ENCODE peak calls at places on chromosomes 2 and 18, in five cellular contexts. G is erythroblast, B is GM12865, F is astrocyte of the spinal cord, L is T-helper 1 cell. Y is an unnamed sample.

GRCh38 chr2:204505946-204506345 is 39.3 kb upstream of the PARD3B start:
- DNase-seq in G (no peak), B (no peak), F (peak), L (no peak), Y (peak)

GRCh38 chr2:226796840-226797288 is 2.8 kb downstream of the IRS1 start:
- DNase-seq in G (no peak), B (no peak), F (peak), L (no peak), Y (peak)

GRCh38 chr2:232863996-232864395 is 6.1 kb upstream of the SNORC start:
- DNase-seq in G (no peak), B (no peak), F (no peak), L (no peak), Y (no peak)

GRCh38 chr18:9419956-9420631 is 55.2 kb upstream of the RALBP1 start:
- DNase-seq in G (no peak), B (no peak), F (peak), L (no peak), Y (peak)

GRCh38 chr2:112151275-112151674 is 13.1 kb downstream of the FBLN7 start:
- DNase-seq in G (no peak), B (no peak), F (no peak), L (no peak), Y (no peak)

GRCh38 chr18:45637546-45638327 is 22.5 kb downstream of the SLC14A2 start:
- DNase-seq in G (no peak), B (no peak), F (no peak), L (no peak), Y (no peak)

GRCh38 chr2:213085538-213085937 is 65.9 kb downstream of the IKZF2 start:
- DNase-seq in G (no peak), B (no peak), F (no peak), L (no peak), Y (no peak)

GRCh38 chr18:49212819-49213218 is 247.6 kb downstream of the DYM start:
- DNase-seq in G (no peak), B (no peak), F (peak), L (no peak), Y (peak)

GRCh38 chr2:66447676-66448075 is 12.8 kb downstream of the MEIS1 start:
- DNase-seq in G (no peak), B (no peak), F (peak), L (no peak), Y (no peak)

GRCh38 chr2:33437297-33437696 is 39.2 kb upstream of the RASGRP3 start:
- DNase-seq in G (no peak), B (no peak), F (peak), L (no peak), Y (peak)

GRCh38 chr2:69171070-69171811 is 158.3 kb downstream of the ANTXR1 start:
- DNase-seq in G (no peak), B (no peak), F (no peak), L (no peak), Y (no peak)

GRCh38 chr2:82182270-82182669 is 1877.7 kb upstream of the LRRTM1 start:
- DNase-seq in G (no peak), B (no peak), F (no peak), L (no peak), Y (peak)

GRCh38 chr2:179596018-179596417 is 265.4 kb downstream of the ZNF385B start:
- DNase-seq in G (no peak), B (no peak), F (peak), L (no peak), Y (peak)

GRCh38 chr2:240961878-240962277 is 36.5 kb upstream of the SNED1 start:
- DNase-seq in G (no peak), B (no peak), F (no peak), L (no peak), Y (no peak)

GRCh38 chr2:101770672-101771071 is 73.2 kb downstream of the MAP4K4 start:
- DNase-seq in G (peak), B (peak), F (no peak), L (no peak), Y (peak)

GRCh38 chr18:74066018-74066417 is 81.6 kb downstream of the FBXO15 start:
- DNase-seq in G (no peak), B (no peak), F (no peak), L (no peak), Y (no peak)

GRCh38 chr2:168160897-168161296 is 86.5 kb downstream of the STK39 start:
- DNase-seq in G (peak), B (peak), F (no peak), L (no peak), Y (peak)

GRCh38 chr2:82511894-82512293 is 1947.2 kb downstream of the SUCLG1 start:
- DNase-seq in G (no peak), B (no peak), F (no peak), L (no peak), Y (peak)

GRCh38 chr2:241777167-241777685 is 604 bp downstream of the GAL3ST2 start:
- DNase-seq in G (no peak), B (no peak), F (no peak), L (no peak), Y (no peak)

GRCh38 chr2:187003038-187003543 is 154.1 kb upstream of the ZSWIM2 start:
- DNase-seq in G (no peak), B (no peak), F (no peak), L (no peak), Y (no peak)

GRCh38 chr18:26710460-26711096 is 154.9 kb downstream of the AQP4 start:
- DNase-seq in G (no peak), B (peak), F (no peak), L (no peak), Y (no peak)

GRCh38 chr18:9688036-9688741 is 19.9 kb upstream of the RAB31 start:
- DNase-seq in G (no peak), B (no peak), F (peak), L (no peak), Y (no peak)

GRCh38 chr18:63439334-63439733 is 17.1 kb upstream of the VPS4B start:
- DNase-seq in G (peak), B (peak), F (peak), L (no peak), Y (peak)

GRCh38 chr18:6521804-6522418 is 107.2 kb upstream of the L3MBTL4 start:
- DNase-seq in G (peak), B (peak), F (peak), L (no peak), Y (peak)

Y was measured in LHCN-M2.